ENCODE peak calls at places on chromosomes 1 and 21, in seven cellular contexts. E, R, I, F, V, P and D are unnamed samples. For H3K36me3 and H3K27me3, the result is how much of the 10 kb centered on the place peaks cover.

GRCh38 chr1:161726631-161727342 is 5.4 kb downstream of the FCRLB start:
- DNase-seq in E (peak), R (peak), F (peak), P (peak), V (no peak), I (peak), D (peak)

GRCh38 chr1:28580706-28581530 is 11.1 kb upstream of the RAB42 start:
- DNase-seq in V (peak), E (no peak), I (peak), F (peak), R (peak), P (peak), D (no peak)

GRCh38 chr1:152683846-152684245 is 2.1 kb upstream of the LCE2B start:
- DNase-seq in R (no peak), E (no peak), P (no peak), I (no peak), V (no peak), F (no peak), D (no peak)

GRCh38 chr1:77465139-77465538 is 183.3 kb downstream of the AK5 start:
- DNase-seq in V (no peak), P (no peak), F (no peak), I (no peak), E (no peak), R (no peak), D (no peak)

GRCh38 chr1:155968670-155969069 is 9.7 kb downstream of the ARHGEF2 start:
- DNase-seq in F (peak), I (no peak), V (no peak), P (peak), E (no peak), R (no peak), D (peak)

GRCh38 chr1:13731897-13732296 is 31.9 kb downstream of the PRDM2 start:
- DNase-seq in V (no peak), F (no peak), I (no peak), E (no peak), R (no peak), P (no peak), D (no peak)

GRCh38 chr1:82788038-82788437 is 987.3 kb downstream of the ADGRL2 start:
- DNase-seq in P (no peak), R (no peak), E (no peak), I (no peak), V (no peak), F (no peak), D (no peak)

GRCh38 chr21:45385549-45386050 is 19.4 kb upstream of the COL18A1 start:
- DNase-seq in R (no peak), E (no peak), F (no peak), P (no peak), I (no peak), V (no peak), D (no peak)

GRCh38 chr1:153768316-153769126 is 6.7 kb upstream of the SLC27A3 start:
- DNase-seq in R (no peak), E (no peak), F (no peak), V (no peak), P (no peak), I (no peak), D (no peak)

GRCh38 chr1:193104496-193104905 is 713 bp downstream of the GLRX2 start:
- DNase-seq in E (peak), I (peak), R (peak), V (no peak), P (peak), F (peak), D (peak)

GRCh38 chr1:64886877-64887276 is 79.5 kb downstream of the JAK1 start:
- DNase-seq in P (no peak), R (no peak), I (no peak), F (no peak), E (no peak), V (no peak), D (peak)

GRCh38 chr1:4805987-4806386 is 151.6 kb downstream of the AJAP1 start:
- DNase-seq in F (no peak), E (no peak), V (no peak), I (no peak), R (no peak), P (no peak), D (no peak)

GRCh38 chr1:164644774-164645634 is 86.0 kb downstream of the PBX1 start:
- DNase-seq in P (no peak), F (peak), V (no peak), I (peak), R (peak), E (no peak), D (no peak)

GRCh38 chr21:35861656-35862055 is 198.7 kb downstream of the SETD4 start:
- DNase-seq in E (no peak), V (no peak), R (no peak), P (no peak), F (no peak), I (peak), D (no peak)

GRCh38 chr1:110212165-110213142 is 2.3 kb downstream of the KCNC4 start:
- DNase-seq in V (no peak), P (no peak), R (peak), I (no peak), F (no peak), E (peak), D (peak)

GRCh38 chr1:226943927-226944326 is 3.8 kb downstream of the COQ8A start:
- DNase-seq in P (no peak), V (no peak), R (no peak), E (no peak), F (no peak), I (no peak), D (peak)

GRCh38 chr1:61754545-61754944 is 12.3 kb downstream of the PATJ start:
- DNase-seq in I (peak), E (no peak), F (no peak), R (no peak), V (peak), P (no peak), D (no peak)

GRCh38 chr21:33411949-33412430 is 8.8 kb downstream of the IFNGR2 start:
- DNase-seq in E (no peak), F (no peak), V (no peak), I (no peak), R (no peak), P (no peak), D (no peak)

GRCh38 chr1:22910286-22910685 is 62.4 kb downstream of the LACTBL1 start:
- DNase-seq in P (no peak), F (no peak), R (no peak), I (no peak), V (no peak), E (no peak), D (no peak)

GRCh38 chr1:156258859-156259258 is 11.0 kb upstream of the PAQR6 start:
- DNase-seq in E (no peak), V (no peak), I (no peak), P (no peak), R (no peak), F (no peak), D (no peak)

GRCh38 chr1:59565611-59566410 is 248.9 kb upstream of the HOOK1 start:
- DNase-seq in I (no peak), V (no peak), P (no peak), F (no peak), E (no peak), R (no peak), D (no peak)

GRCh38 chr1:1680912-1681273 is 11.7 kb downstream of the SLC35E2B start:
- DNase-seq in I (peak), P (no peak), R (no peak), E (no peak), F (peak), V (no peak), D (no peak)

GRCh38 chr1:218366322-218367052 is 21.4 kb downstream of the TGFB2 start:
- DNase-seq in F (no peak), R (no peak), P (no peak), V (no peak), E (no peak), I (no peak), D (no peak)

GRCh38 chr1:159826436-159827101 is at the start of gene SLAMF8:
- DNase-seq in E (no peak), F (no peak), R (no peak), V (no peak), P (no peak), I (no peak), D (no peak)
- H3K4me3 ChIP-seq in E (no peak), F (no peak), R (no peak), V (no peak), P (no peak), I (no peak), D (no peak)

GRCh38 chr1:246544001-246544400 is 22.1 kb downstream of the TFB2M start:
- DNase-seq in I (no peak), P (no peak), E (no peak), V (no peak), R (no peak), F (no peak), D (no peak)
- H3K36me3 ChIP-seq in I (under half), P (under half), E (under half), V (under half), R (under half), F (half or more), D (under half)

DNA sequence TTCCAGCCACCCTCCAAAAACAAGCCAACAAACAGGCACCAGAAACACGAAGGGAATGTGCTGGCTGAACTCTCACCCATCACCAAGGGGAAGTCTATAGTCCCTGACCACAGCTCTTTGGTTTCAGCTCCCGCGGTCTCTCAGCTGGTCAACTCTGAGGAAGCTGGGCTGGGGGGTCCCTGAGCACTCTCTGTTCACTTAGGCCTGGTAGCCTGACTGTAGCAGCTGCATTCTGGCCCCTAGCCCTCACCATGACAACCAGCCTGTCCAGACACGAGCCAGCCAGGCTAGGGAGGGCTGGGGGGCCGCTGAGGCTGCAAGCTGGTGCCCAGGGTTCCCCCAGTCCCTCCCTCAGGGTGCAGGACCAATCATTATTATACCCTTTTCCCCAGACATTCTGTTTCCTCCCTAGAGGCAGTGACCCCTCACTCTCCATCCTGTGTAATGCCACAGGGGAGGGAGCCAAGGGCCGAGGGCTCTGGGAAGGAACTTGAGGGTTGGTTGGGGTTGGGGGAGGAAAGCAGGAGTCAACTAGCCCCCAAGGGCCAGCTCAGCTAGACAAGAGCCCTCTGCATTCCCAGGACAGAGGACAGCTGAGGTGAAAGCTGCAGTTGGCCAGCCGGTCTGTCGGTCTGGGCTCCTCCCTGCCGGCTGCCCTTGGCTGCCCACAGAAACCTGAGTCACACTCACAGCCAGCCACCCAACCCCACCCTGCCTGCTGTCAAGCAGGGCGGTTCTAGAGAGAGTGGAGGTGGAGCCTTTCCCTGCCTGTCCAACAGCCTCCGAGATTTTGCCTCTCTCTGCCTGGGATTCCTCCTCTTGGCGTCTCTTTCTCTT is 1.2 kb upstream of the TRAPPC3 start:
- DNase-seq in P (peak), E (peak), I (peak), V (peak), R (peak), F (peak), D (peak)
- H3K27me3 ChIP-seq in P (under half), E (under half), I (under half), V (under half), R (under half), F (under half), D (under half)

DNA sequence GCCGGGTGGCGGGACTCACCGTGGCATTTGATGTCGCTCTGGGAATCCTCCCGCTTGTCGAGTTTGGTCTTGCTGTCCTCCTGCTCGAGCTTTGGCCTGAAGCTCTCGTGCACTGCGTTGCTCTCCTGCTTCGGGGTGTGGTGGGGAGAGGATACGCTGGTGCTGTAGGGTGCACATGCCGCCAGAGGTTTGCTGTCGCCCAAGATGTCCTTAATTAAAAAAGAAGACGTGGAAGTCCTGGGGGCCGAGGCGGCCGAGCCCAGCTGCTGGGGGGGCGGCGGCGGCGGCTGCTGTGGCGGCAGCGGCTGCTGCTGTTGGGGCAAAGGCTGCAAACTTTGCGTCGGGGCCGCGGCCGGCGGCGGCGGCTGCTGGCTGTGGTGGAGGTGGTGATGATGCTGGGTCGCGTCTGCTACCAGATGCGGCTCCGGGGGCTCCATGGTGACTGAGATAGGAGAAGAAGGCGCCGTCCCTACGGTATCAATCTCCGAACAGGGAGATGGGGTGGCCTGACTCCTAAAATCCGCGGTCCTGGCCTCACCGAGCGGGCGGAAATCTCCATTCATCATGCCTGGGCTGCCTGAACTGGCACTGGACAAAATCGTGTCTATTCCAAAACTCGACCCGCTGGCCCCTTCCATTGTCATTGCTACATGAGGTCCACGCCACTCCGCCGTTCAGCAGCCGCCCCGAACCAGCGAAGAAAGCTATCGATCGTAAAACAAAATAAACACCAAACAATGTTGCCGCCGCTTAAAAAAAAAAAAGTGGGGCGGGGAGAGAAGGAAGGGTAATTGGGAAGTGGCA is at the start of gene BARHL2:
- DNase-seq in F (no peak), P (no peak), V (no peak), E (peak), R (no peak), I (no peak), D (peak)
- H3K4me3 ChIP-seq in F (peak), P (peak), V (no peak), E (peak), R (peak), I (no peak), D (peak)

GRCh38 chr21:31688603-31689368 is 29.3 kb downstream of the SOD1 start:
- DNase-seq in V (no peak), P (no peak), F (no peak), I (no peak), R (no peak), E (no peak), D (no peak)

GRCh38 chr21:31696424-31696823 is 35.5 kb downstream of the SCAF4 start:
- DNase-seq in I (no peak), P (no peak), R (no peak), V (no peak), E (no peak), F (no peak), D (no peak)

GRCh38 chr21:31698461-31698860 is 33.5 kb downstream of the SCAF4 start:
- DNase-seq in P (no peak), V (no peak), F (no peak), E (no peak), R (no peak), I (no peak), D (no peak)

GRCh38 chr21:31693222-31693621 is 33.7 kb downstream of the SOD1 start:
- DNase-seq in F (no peak), E (no peak), P (no peak), V (no peak), R (no peak), I (no peak), D (no peak)
- H3K36me3 ChIP-seq in F (half or more), E (under half), P (half or more), V (under half), R (half or more), I (half or more), D (under half)

DNA sequence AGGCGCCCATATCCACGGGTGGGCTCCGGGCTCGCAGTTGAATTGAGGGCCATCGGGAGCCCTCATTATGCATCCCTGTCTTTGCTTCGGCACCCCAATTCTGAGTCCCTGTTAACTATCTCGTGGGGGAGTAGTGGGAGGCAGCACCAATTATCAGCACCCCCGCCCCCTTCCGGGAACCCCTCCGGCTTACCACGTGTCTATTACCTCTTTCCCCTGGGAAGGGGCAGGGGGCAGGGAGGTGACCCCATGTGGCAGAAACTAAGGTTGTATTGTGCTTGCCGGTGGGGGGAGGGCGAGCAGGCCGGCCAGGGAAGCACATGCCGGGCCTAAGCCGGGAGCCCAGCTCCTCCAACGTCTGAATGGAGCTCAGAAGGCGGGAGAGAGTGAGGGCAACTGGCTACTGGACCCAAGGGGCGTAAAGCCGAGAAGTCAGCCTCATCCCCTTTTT is 1.0 kb downstream of the LIN28A start:
- DNase-seq in I (no peak), R (peak), E (peak), V (no peak), P (peak), F (no peak), D (peak)
- H3K27me3 ChIP-seq in I (under half), R (under half), E (under half), V (half or more), P (under half), F (under half), D (under half)